ENCODE peak calls at places on chromosomes 11 and 22, in seven cellular contexts. F is neural progenitor cell; Z is EL; X is COR-L47; O is activated naive CD8-positive, alpha-beta T cell treated with anti-CD3 and anti-CD28 coated beads for 36 hours; G is posterior vena cava; R is NCI-H460. C is an unnamed sample.

GRCh38 chr22:41526802-41527799 is 17.2 kb downstream of the POLR3H start:
- DNase-seq in X (peak; percentile 13), F (peak; percentile 47), R (peak; percentile 21), O (peak; percentile 56), G (no peak), Z (peak; percentile 45), C (peak; percentile 76)

GRCh38 chr22:22703715-22704114 is 59.3 kb downstream of the GGTLC2 start:
- DNase-seq in F (no peak), G (no peak), O (no peak), X (no peak), R (no peak), Z (peak; percentile 25), C (no peak)

GRCh38 chr22:47086596-47087248 is 324.3 kb downstream of the TBC1D22A start:
- DNase-seq in F (no peak), G (no peak), Z (no peak), R (no peak), O (no peak), X (no peak), C (no peak)

GRCh38 chr11:133175111-133175510 is 357.2 kb downstream of the OPCML start:
- DNase-seq in G (no peak), X (no peak), F (no peak), R (no peak), Z (no peak), O (no peak), C (no peak)

GRCh38 chr22:36365020-36365411 is 22.8 kb downstream of the MYH9 start:
- DNase-seq in F (peak; percentile 46), G (peak; percentile 93), R (peak; percentile 68), Z (peak; percentile 99), X (no peak), O (peak; percentile 89), C (no peak)

GRCh38 chr11:59865031-59865430 is 1.3 kb downstream of the TCN1 start:
- DNase-seq in R (no peak), G (no peak), X (no peak), F (no peak), Z (no peak), O (no peak), C (no peak)

GRCh38 chr11:32829157-32829679 is 509 bp upstream of the PRRG4 start:
- DNase-seq in F (no peak), O (no peak), Z (no peak), G (no peak), X (no peak), R (no peak), C (no peak)

GRCh38 chr22:44037519-44038370 is 13.6 kb downstream of the PARVB start:
- DNase-seq in Z (peak; percentile 94), R (peak; percentile 71), O (no peak), X (no peak), F (no peak), G (no peak), C (no peak)

GRCh38 chr11:9461760-9462134 is 935 bp downstream of the ZNF143 start:
- DNase-seq in G (no peak), Z (peak; percentile 30), R (no peak), F (no peak), X (no peak), O (no peak), C (no peak)

GRCh38 chr11:29135504-29135903 is 881.3 kb downstream of the KCNA4 start:
- DNase-seq in G (no peak), R (no peak), Z (peak; percentile 77), F (no peak), O (no peak), X (no peak), C (no peak)

GRCh38 chr11:128208329-128209220 is 378.8 kb downstream of the ETS1 start:
- DNase-seq in O (no peak), Z (peak; percentile 93), X (no peak), F (no peak), G (no peak), R (peak; percentile 4), C (no peak)

C was measured in WTC11.